ENCODE peak calls at places on chromosomes 7 and 10, in five cellular contexts. K, C, W, L and G are unnamed samples.

GRCh38 chr10:35739998-35740397 is 97.9 kb upstream of the FZD8 start:
- DNase-seq in L (no peak), W (no peak), C (no peak), K (no peak), G (no peak)

GRCh38 chr7:134890246-134891240 is 95.8 kb upstream of the AGBL3 start:
- DNase-seq in W (no peak), C (no peak), L (no peak), K (no peak), G (peak; percentile 51)

GRCh38 chr7:69879989-69880388 is 281.7 kb downstream of the AUTS2 start:
- DNase-seq in K (no peak), L (no peak), W (no peak), C (no peak), G (no peak)

GRCh38 chr10:19839552-19839951 is 23.3 kb downstream of the PLXDC2 start:
- DNase-seq in L (no peak), K (no peak), C (no peak), W (no peak), G (no peak)

GRCh38 chr7:135862586-135863361 is 114.2 kb upstream of the FAM180A start:
- DNase-seq in K (no peak), W (no peak), C (no peak), L (no peak), G (no peak)

GRCh38 chr7:43105521-43106120 is 6.8 kb upstream of the HECW1 start:
- DNase-seq in W (no peak), C (no peak), K (no peak), L (no peak), G (no peak)

GRCh38 chr10:99345350-99345749 is 16.2 kb downstream of the CNNM1 start:
- DNase-seq in K (no peak), L (no peak), W (no peak), C (no peak), G (no peak)

GRCh38 chr7:85851571-85852193 is 664.8 kb upstream of the SEMA3D start:
- DNase-seq in L (peak; percentile 17), K (no peak), C (no peak), W (no peak), G (no peak)

GRCh38 chr10:42985436-42986316 is 91.2 kb upstream of the RET start:
- DNase-seq in C (no peak), K (no peak), L (no peak), W (no peak), G (no peak)

GRCh38 chr7:21426286-21426957 is 1.5 kb upstream of the SP4 start:
- DNase-seq in L (no peak), K (no peak), W (no peak), C (no peak), G (peak; percentile 7)

GRCh38 chr7:96508371-96508770 is 186.5 kb upstream of the SLC25A13 start:
- DNase-seq in L (no peak), C (no peak), K (no peak), W (no peak), G (no peak)

GRCh38 chr10:75910032-75910431 is 478.6 kb downstream of the LRMDA start:
- DNase-seq in C (no peak), L (no peak), W (no peak), K (no peak), G (no peak)

GRCh38 chr10:133131053-133131452 is 29.0 kb upstream of the KNDC1 start:
- DNase-seq in C (no peak), K (no peak), W (no peak), L (no peak), G (no peak)

GRCh38 chr10:102713483-102713813 is 749 bp downstream of the ARL3 start:
- DNase-seq in K (no peak), L (no peak), W (no peak), C (no peak), G (no peak)

GRCh38 chr7:146764458-146764857 is 647.9 kb downstream of the CNTNAP2 start:
- DNase-seq in L (no peak), K (no peak), C (no peak), W (no peak), G (no peak)

GRCh38 chr7:41885078-41885477 is 182.2 kb upstream of the INHBA start:
- DNase-seq in K (no peak), C (no peak), L (no peak), W (no peak), G (no peak)

GRCh38 chr10:102646610-102647432 is 2.5 kb downstream of the TRIM8 start:
- DNase-seq in C (peak; percentile 44), W (no peak), L (no peak), K (no peak), G (peak; percentile 80)

GRCh38 chr10:71089162-71089561 is 123.2 kb upstream of the UNC5B start:
- DNase-seq in W (no peak), C (no peak), L (no peak), K (no peak), G (no peak)

GRCh38 chr10:24898501-24898900 is 53.9 kb downstream of the PRTFDC1 start:
- DNase-seq in K (no peak), C (no peak), L (no peak), W (no peak), G (no peak)

GRCh38 chr10:74932648-74933047 is 106.2 kb downstream of the KAT6B start:
- DNase-seq in C (no peak), W (no peak), L (no peak), K (no peak), G (peak; percentile 73)

GRCh38 chr7:24572421-24573007 is 738 bp upstream of the PALS2 start:
- DNase-seq in W (no peak), C (no peak), K (peak; percentile 39), L (peak; percentile 16), G (peak; percentile 13)

GRCh38 chr7:140640727-140641531 is at the start of gene DENND2A:
- DNase-seq in C (no peak), W (peak; percentile 48), L (peak; percentile 58), K (peak; percentile 37), G (peak; percentile 87)

GRCh38 chr10:100998183-100998990 is 1.2 kb upstream of the LZTS2 start:
- DNase-seq in W (no peak), C (no peak), K (peak; percentile 66), L (peak; percentile 62), G (peak; percentile 86)

GRCh38 chr10:79884006-79884405 is 57.5 kb downstream of the NUTM2E start:
- DNase-seq in K (no peak), L (no peak), C (no peak), W (no peak), G (no peak)

GRCh38 chr7:37150180-37150579 is 298.5 kb downstream of the ELMO1 start:
- DNase-seq in L (no peak), K (no peak), W (no peak), C (no peak), G (no peak)

GRCh38 chr10:110861930-110862677 is 9.6 kb upstream of the PDCD4 start:
- DNase-seq in C (no peak), K (no peak), W (no peak), L (no peak), G (no peak)

GRCh38 chr7:141073173-141073640 is 657 bp upstream of the TMEM178B start:
- DNase-seq in W (peak; percentile 39), C (peak; percentile 14), L (no peak), K (peak; percentile 22), G (peak; percentile 14)

GRCh38 chr7:70738080-70738479 is 393.9 kb upstream of the GALNT17 start:
- DNase-seq in K (no peak), W (no peak), L (peak; percentile 18), C (no peak), G (no peak)

GRCh38 chr7:100655908-100656674 is at the start of gene ACTL6B:
- DNase-seq in K (no peak), L (peak; percentile 51), W (no peak), C (peak; percentile 50), G (peak; percentile 70)

GRCh38 chr10:127364034-127364433 is 167.6 kb upstream of the INSYN2A start:
- DNase-seq in C (no peak), L (no peak), K (no peak), W (no peak), G (no peak)

GRCh38 chr10:125629758-125630376 is 53.1 kb downstream of the TEX36 start:
- DNase-seq in C (no peak), K (no peak), L (peak; percentile 57), W (peak; percentile 22), G (no peak)